ENCODE peak calls at places on chromosome 10, in six cellular contexts. One of them, this sample, is unnamed.

GRCh38 chr10:97353945-97354344 is 19.4 kb upstream of the FRAT2 start:
- DNase-seq in neuronal stem cell: no peak
- DNase-seq in IMR-90: no peak
- DNase-seq in H1: no peak
- DNase-seq in trophoblast cell: peak
- DNase-seq in mesenchymal stem cell: no peak
- DNase-seq in this sample: no peak

GRCh38 chr10:18158698-18159342 is 18.6 kb downstream of the CACNB2 start:
- DNase-seq in neuronal stem cell: no peak
- DNase-seq in IMR-90: peak
- DNase-seq in H1: no peak
- DNase-seq in trophoblast cell: no peak
- DNase-seq in mesenchymal stem cell: no peak
- DNase-seq in this sample: no peak

GRCh38 chr10:13787015-13787421 is 200.3 kb downstream of the PRPF18 start:
- DNase-seq in neuronal stem cell: no peak
- DNase-seq in IMR-90: peak
- DNase-seq in H1: no peak
- DNase-seq in trophoblast cell: peak
- DNase-seq in mesenchymal stem cell: peak
- DNase-seq in this sample: peak

GRCh38 chr10:114081911-114082583 is 38.4 kb downstream of the ADRB1 start:
- DNase-seq in neuronal stem cell: no peak
- DNase-seq in IMR-90: no peak
- DNase-seq in H1: no peak
- DNase-seq in trophoblast cell: no peak
- DNase-seq in mesenchymal stem cell: no peak
- DNase-seq in this sample: no peak

GRCh38 chr10:98855403-98856189 is 380.1 kb downstream of the HPSE2 start:
- DNase-seq in neuronal stem cell: no peak
- DNase-seq in IMR-90: no peak
- DNase-seq in H1: no peak
- DNase-seq in trophoblast cell: no peak
- DNase-seq in mesenchymal stem cell: no peak
- DNase-seq in this sample: peak

GRCh38 chr10:128125416-128125943 is 743 bp downstream of the MKI67 start:
- DNase-seq in neuronal stem cell: no peak
- DNase-seq in IMR-90: no peak
- DNase-seq in H1: no peak
- DNase-seq in trophoblast cell: no peak
- DNase-seq in mesenchymal stem cell: peak
- DNase-seq in this sample: peak

GRCh38 chr10:114068054-114068707 is 24.5 kb downstream of the ADRB1 start:
- DNase-seq in neuronal stem cell: no peak
- DNase-seq in IMR-90: no peak
- DNase-seq in H1: no peak
- DNase-seq in trophoblast cell: no peak
- DNase-seq in mesenchymal stem cell: peak
- DNase-seq in this sample: no peak

GRCh38 chr10:124743188-124744046 is 761 bp downstream of the FAM53B start:
- DNase-seq in neuronal stem cell: peak
- DNase-seq in IMR-90: no peak
- DNase-seq in H1: peak
- DNase-seq in trophoblast cell: peak
- DNase-seq in mesenchymal stem cell: peak
- DNase-seq in this sample: peak

GRCh38 chr10:114271779-114272167 is 32.7 kb downstream of the VWA2 start:
- DNase-seq in neuronal stem cell: no peak
- DNase-seq in IMR-90: peak
- DNase-seq in H1: no peak
- DNase-seq in trophoblast cell: peak
- DNase-seq in mesenchymal stem cell: peak
- DNase-seq in this sample: no peak

GRCh38 chr10:102413053-102413705 is 5.4 kb downstream of the PSD start:
- DNase-seq in neuronal stem cell: no peak
- DNase-seq in IMR-90: no peak
- DNase-seq in H1: no peak
- DNase-seq in trophoblast cell: no peak
- DNase-seq in mesenchymal stem cell: no peak
- DNase-seq in this sample: peak

DNA sequence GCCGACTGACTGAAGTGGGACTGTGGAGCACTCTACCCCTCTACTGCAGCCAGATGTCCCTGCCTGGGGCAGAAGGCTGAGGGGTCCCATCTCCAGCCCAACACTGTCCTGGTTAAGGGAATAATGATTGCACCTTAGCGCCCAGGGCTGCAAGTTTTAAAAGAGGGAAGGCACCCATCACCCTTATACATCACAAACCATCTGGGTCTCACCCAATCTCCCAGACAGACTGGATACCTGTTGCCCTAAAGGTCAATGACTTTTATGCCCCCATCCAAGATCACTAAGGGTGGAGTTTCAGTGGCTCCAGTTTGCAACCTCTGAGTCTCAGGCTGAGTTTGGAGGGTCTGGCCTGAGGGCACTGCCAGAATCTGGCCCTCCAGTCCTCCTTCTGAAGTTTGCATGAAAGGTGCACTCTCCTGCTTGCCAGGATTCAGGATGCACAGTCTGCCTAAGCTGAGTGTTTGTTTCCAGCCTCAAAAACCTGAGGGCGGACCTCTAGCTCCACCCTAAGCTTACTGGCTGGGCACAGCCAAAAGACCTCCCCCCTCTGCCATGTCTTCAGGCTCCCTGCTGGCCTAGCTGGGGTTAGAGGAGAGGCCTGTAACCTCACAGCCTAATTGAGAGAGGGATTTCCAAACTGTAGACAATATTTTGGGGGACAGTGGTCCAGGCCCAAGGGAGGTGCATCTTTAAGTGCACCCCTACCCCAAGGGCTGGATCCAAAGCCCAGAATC is 2.5 kb upstream of the EMX2 start:
- DNase-seq in neuronal stem cell: no peak
- DNase-seq in IMR-90: no peak
- DNase-seq in H1: no peak
- DNase-seq in trophoblast cell: no peak
- DNase-seq in mesenchymal stem cell: no peak
- DNase-seq in this sample: peak
- H3K4me3 ChIP-seq in neuronal stem cell: no peak
- H3K4me3 ChIP-seq in IMR-90: no peak
- H3K4me3 ChIP-seq in H1: no peak
- H3K4me3 ChIP-seq in trophoblast cell: no peak
- H3K4me3 ChIP-seq in mesenchymal stem cell: peak
- H3K4me3 ChIP-seq in this sample: no peak

GRCh38 chr10:21534611-21535493 is 820 bp downstream of the MLLT10 start:
- DNase-seq in neuronal stem cell: no peak
- DNase-seq in IMR-90: peak
- DNase-seq in H1: peak
- DNase-seq in trophoblast cell: peak
- DNase-seq in mesenchymal stem cell: peak
- DNase-seq in this sample: peak

GRCh38 chr10:21531164-21531563 is 2.9 kb upstream of the MLLT10 start:
- DNase-seq in neuronal stem cell: no peak
- DNase-seq in IMR-90: peak
- DNase-seq in H1: no peak
- DNase-seq in trophoblast cell: no peak
- DNase-seq in mesenchymal stem cell: peak
- DNase-seq in this sample: no peak

GRCh38 chr10:21530616-21531015 is 3.4 kb upstream of the MLLT10 start:
- DNase-seq in neuronal stem cell: no peak
- DNase-seq in IMR-90: no peak
- DNase-seq in H1: no peak
- DNase-seq in trophoblast cell: no peak
- DNase-seq in mesenchymal stem cell: peak
- DNase-seq in this sample: no peak

GRCh38 chr10:21533577-21534475 is at the start of gene MLLT10:
- DNase-seq in neuronal stem cell: peak
- DNase-seq in IMR-90: peak
- DNase-seq in H1: peak
- DNase-seq in trophoblast cell: peak
- DNase-seq in mesenchymal stem cell: peak
- DNase-seq in this sample: peak

GRCh38 chr10:21532694-21533576 is 1.1 kb upstream of the MLLT10 start:
- DNase-seq in neuronal stem cell: no peak
- DNase-seq in IMR-90: no peak
- DNase-seq in H1: no peak
- DNase-seq in trophoblast cell: no peak
- DNase-seq in mesenchymal stem cell: no peak
- DNase-seq in this sample: no peak
- H2BK120ac ChIP-seq in neuronal stem cell: no peak
- H2BK120ac ChIP-seq in IMR-90: peak
- H2BK120ac ChIP-seq in H1: peak
- H2BK120ac ChIP-seq in trophoblast cell: peak
- H2BK120ac ChIP-seq in mesenchymal stem cell: peak
- H2BK120ac ChIP-seq in this sample: peak

GRCh38 chr10:50561266-50561665 is 62.5 kb downstream of the SGMS1 start:
- DNase-seq in neuronal stem cell: no peak
- DNase-seq in IMR-90: peak
- DNase-seq in H1: no peak
- DNase-seq in trophoblast cell: peak
- DNase-seq in mesenchymal stem cell: peak
- DNase-seq in this sample: no peak

GRCh38 chr10:50566150-50566549 is 57.6 kb downstream of the SGMS1 start:
- DNase-seq in neuronal stem cell: no peak
- DNase-seq in IMR-90: no peak
- DNase-seq in H1: no peak
- DNase-seq in trophoblast cell: no peak
- DNase-seq in mesenchymal stem cell: no peak
- DNase-seq in this sample: no peak

GRCh38 chr10:50561816-50562215 is 61.9 kb downstream of the SGMS1 start:
- DNase-seq in neuronal stem cell: no peak
- DNase-seq in IMR-90: no peak
- DNase-seq in H1: no peak
- DNase-seq in trophoblast cell: peak
- DNase-seq in mesenchymal stem cell: no peak
- DNase-seq in this sample: no peak

GRCh38 chr10:50565301-50566083 is 58.3 kb downstream of the SGMS1 start:
- DNase-seq in neuronal stem cell: no peak
- DNase-seq in IMR-90: no peak
- DNase-seq in H1: no peak
- DNase-seq in trophoblast cell: no peak
- DNase-seq in mesenchymal stem cell: no peak
- DNase-seq in this sample: no peak

DNA sequence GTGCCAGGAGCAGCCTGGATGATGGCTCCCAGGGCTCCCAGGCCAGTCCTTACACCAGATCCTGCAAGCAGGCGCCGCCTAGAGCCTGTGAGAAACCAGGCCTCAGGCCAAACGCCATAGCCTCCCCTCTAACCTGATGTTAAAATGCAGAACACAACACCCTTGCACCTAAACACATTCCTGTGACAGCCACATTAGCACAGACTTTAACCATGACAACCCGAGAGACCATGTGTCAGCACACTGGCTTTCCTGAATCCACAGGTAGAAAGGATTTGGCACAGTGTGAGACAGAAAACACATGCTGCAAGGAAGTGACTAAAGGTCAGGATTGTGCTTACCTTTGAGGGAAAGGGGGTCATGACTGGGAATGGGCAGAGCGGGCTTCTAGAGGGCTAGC is 59.9 kb downstream of the SGMS1 start:
- DNase-seq in neuronal stem cell: no peak
- DNase-seq in IMR-90: no peak
- DNase-seq in H1: no peak
- DNase-seq in trophoblast cell: no peak
- DNase-seq in mesenchymal stem cell: no peak
- DNase-seq in this sample: peak
- H3K18ac ChIP-seq in neuronal stem cell: no peak
- H3K18ac ChIP-seq in IMR-90: no peak
- H3K18ac ChIP-seq in H1: peak
- H3K18ac ChIP-seq in trophoblast cell: no peak
- H3K18ac ChIP-seq in mesenchymal stem cell: no peak
- H3K18ac ChIP-seq in this sample: no peak

GRCh38 chr10:88245974-88246511 is 337.1 kb downstream of the RNLS start:
- DNase-seq in neuronal stem cell: no peak
- DNase-seq in IMR-90: peak
- DNase-seq in H1: no peak
- DNase-seq in trophoblast cell: no peak
- DNase-seq in mesenchymal stem cell: no peak
- DNase-seq in this sample: no peak
- H3K4me3 ChIP-seq in neuronal stem cell: no peak
- H3K4me3 ChIP-seq in IMR-90: no peak
- H3K4me3 ChIP-seq in H1: no peak
- H3K4me3 ChIP-seq in trophoblast cell: no peak
- H3K4me3 ChIP-seq in mesenchymal stem cell: no peak
- H3K4me3 ChIP-seq in this sample: no peak

GRCh38 chr10:21509391-21510217 is 15.9 kb downstream of the SKIDA1 start:
- DNase-seq in neuronal stem cell: no peak
- DNase-seq in IMR-90: no peak
- DNase-seq in H1: peak
- DNase-seq in trophoblast cell: peak
- DNase-seq in mesenchymal stem cell: no peak
- DNase-seq in this sample: peak
- H2BK120ac ChIP-seq in neuronal stem cell: peak
- H2BK120ac ChIP-seq in IMR-90: peak
- H2BK120ac ChIP-seq in H1: peak
- H2BK120ac ChIP-seq in trophoblast cell: peak
- H2BK120ac ChIP-seq in mesenchymal stem cell: peak
- H2BK120ac ChIP-seq in this sample: peak

DNA sequence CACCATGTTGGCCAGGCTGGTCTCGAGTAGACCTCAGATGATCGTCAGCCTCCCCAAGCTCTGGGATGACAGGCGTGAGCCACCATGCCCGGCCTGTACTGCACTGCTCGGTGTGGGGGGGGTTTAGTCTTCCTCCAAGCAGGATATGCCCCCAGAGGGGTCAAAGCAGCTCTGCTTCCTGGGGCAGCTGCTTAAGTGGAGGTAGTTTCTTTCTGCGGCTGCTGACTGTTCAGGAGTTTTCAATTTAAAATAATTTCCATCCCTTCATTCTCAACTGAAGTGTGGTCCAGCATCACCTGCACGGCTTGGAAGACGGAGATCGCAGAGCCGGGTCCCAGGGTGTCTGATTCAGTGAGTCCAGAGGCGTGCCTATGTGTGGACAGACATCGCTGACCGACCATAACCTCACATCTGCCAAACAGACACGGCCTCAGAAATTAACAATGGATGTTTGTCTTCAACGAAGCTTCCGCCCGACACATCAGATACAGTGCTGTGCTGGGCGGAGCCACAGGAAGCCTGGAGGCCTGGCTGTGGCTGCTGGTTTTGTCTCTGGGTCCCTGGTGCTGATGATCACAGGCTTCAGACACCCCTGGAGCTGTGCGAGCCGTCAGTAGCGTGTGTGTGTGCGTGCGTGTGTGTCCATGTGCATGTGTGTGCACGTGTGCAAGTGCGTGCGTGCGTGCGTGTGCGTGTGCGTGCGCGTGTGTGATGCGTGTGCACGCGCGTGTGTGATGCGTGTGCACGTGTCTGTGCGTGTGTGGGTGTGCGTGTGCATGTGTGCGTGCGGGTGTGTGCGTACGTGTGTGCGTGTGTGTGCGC is 226.5 kb upstream of the PITRM1 start:
- DNase-seq in neuronal stem cell: no peak
- DNase-seq in IMR-90: no peak
- DNase-seq in H1: no peak
- DNase-seq in trophoblast cell: peak
- DNase-seq in mesenchymal stem cell: no peak
- DNase-seq in this sample: no peak
- H3K18ac ChIP-seq in neuronal stem cell: peak
- H3K18ac ChIP-seq in IMR-90: no peak
- H3K18ac ChIP-seq in H1: no peak
- H3K18ac ChIP-seq in trophoblast cell: peak
- H3K18ac ChIP-seq in mesenchymal stem cell: peak
- H3K18ac ChIP-seq in this sample: no peak

GRCh38 chr10:4241724-4242345 is 456.8 kb upstream of the KLF6 start:
- DNase-seq in neuronal stem cell: peak
- DNase-seq in IMR-90: peak
- DNase-seq in H1: no peak
- DNase-seq in trophoblast cell: peak
- DNase-seq in mesenchymal stem cell: peak
- DNase-seq in this sample: peak
- H3K4me3 ChIP-seq in neuronal stem cell: no peak
- H3K4me3 ChIP-seq in IMR-90: peak
- H3K4me3 ChIP-seq in H1: no peak
- H3K4me3 ChIP-seq in trophoblast cell: no peak
- H3K4me3 ChIP-seq in mesenchymal stem cell: peak
- H3K4me3 ChIP-seq in this sample: no peak